ENCODE peak calls at places on chromosome 11, in four cellular contexts. One of them, this sample, is unnamed.
A peak's percentile ranks its signal among the peaks of the same experiment; 100 is the strongest.

GRCh38 chr11:548700-549603 is 11.6 kb downstream of the LMNTD2 start:
- DNase-seq in NCI-H2171 treated with DMSO at 0.1 percent for 48 hours: no peak
- DNase-seq in NCI-H1417: no peak
- DNase-seq in NCI-H1436: peak; percentile 87
- DNase-seq in this sample: no peak

GRCh38 chr11:100667449-100667848 is 19.6 kb upstream of the ARHGAP42 start:
- DNase-seq in NCI-H2171 treated with DMSO at 0.1 percent for 48 hours: no peak
- DNase-seq in NCI-H1417: no peak
- DNase-seq in NCI-H1436: no peak
- DNase-seq in this sample: no peak

GRCh38 chr11:2521681-2522630 is 77.1 kb downstream of the KCNQ1 start:
- DNase-seq in NCI-H2171 treated with DMSO at 0.1 percent for 48 hours: no peak
- DNase-seq in NCI-H1417: no peak
- DNase-seq in NCI-H1436: no peak
- DNase-seq in this sample: no peak

GRCh38 chr11:61294717-61295595 is at the start of gene VWCE:
- DNase-seq in NCI-H2171 treated with DMSO at 0.1 percent for 48 hours: peak; percentile 77
- DNase-seq in NCI-H1417: peak; percentile 80
- DNase-seq in NCI-H1436: peak; percentile 62
- DNase-seq in this sample: peak; percentile 47

GRCh38 chr11:73072935-73073481 is 69.1 kb downstream of the FCHSD2 start:
- DNase-seq in NCI-H2171 treated with DMSO at 0.1 percent for 48 hours: no peak
- DNase-seq in NCI-H1417: peak; percentile 11
- DNase-seq in NCI-H1436: peak; percentile 4
- DNase-seq in this sample: peak; percentile 18

GRCh38 chr11:65660038-65660437 is 2.7 kb downstream of the RELA start:
- DNase-seq in NCI-H2171 treated with DMSO at 0.1 percent for 48 hours: no peak
- DNase-seq in NCI-H1417: no peak
- DNase-seq in NCI-H1436: no peak
- DNase-seq in this sample: no peak

GRCh38 chr11:9320047-9320446 is 5.7 kb upstream of the TMEM41B start:
- DNase-seq in NCI-H2171 treated with DMSO at 0.1 percent for 48 hours: no peak
- DNase-seq in NCI-H1417: no peak
- DNase-seq in NCI-H1436: no peak
- DNase-seq in this sample: no peak

GRCh38 chr11:57251491-57252104 is 14.5 kb upstream of the APLNR start:
- DNase-seq in NCI-H2171 treated with DMSO at 0.1 percent for 48 hours: peak; percentile 30
- DNase-seq in NCI-H1417: no peak
- DNase-seq in NCI-H1436: no peak
- DNase-seq in this sample: peak; percentile 5

GRCh38 chr11:67024410-67024809 is 1.5 kb downstream of the SYT12 start:
- DNase-seq in NCI-H2171 treated with DMSO at 0.1 percent for 48 hours: no peak
- DNase-seq in NCI-H1417: no peak
- DNase-seq in NCI-H1436: no peak
- DNase-seq in this sample: no peak

GRCh38 chr11:113562981-113563461 is 87.8 kb upstream of the DRD2 start:
- DNase-seq in NCI-H2171 treated with DMSO at 0.1 percent for 48 hours: no peak
- DNase-seq in NCI-H1417: no peak
- DNase-seq in NCI-H1436: no peak
- DNase-seq in this sample: no peak

GRCh38 chr11:41461057-41461681 is 1.7 kb upstream of the LRRC4C start:
- DNase-seq in NCI-H2171 treated with DMSO at 0.1 percent for 48 hours: peak; percentile 18
- DNase-seq in NCI-H1417: no peak
- DNase-seq in NCI-H1436: no peak
- DNase-seq in this sample: peak; percentile 7

GRCh38 chr11:93528757-93529639 is 14.2 kb downstream of the SMCO4 start:
- DNase-seq in NCI-H2171 treated with DMSO at 0.1 percent for 48 hours: peak; percentile 52
- DNase-seq in NCI-H1417: peak; percentile 46
- DNase-seq in NCI-H1436: peak; percentile 79
- DNase-seq in this sample: peak; percentile 20

GRCh38 chr11:19393941-19394340 is 153.2 kb upstream of the E2F8 start:
- DNase-seq in NCI-H2171 treated with DMSO at 0.1 percent for 48 hours: no peak
- DNase-seq in NCI-H1417: no peak
- DNase-seq in NCI-H1436: no peak
- DNase-seq in this sample: no peak

This sample was measured in NCI-H748 treated with DMSO at 0.1 percent for 48 hours.